ENCODE peak calls at places on chromosome 18, in ten cellular contexts. One of them, this sample, is unnamed.

GRCh38 chr18:6557470-6558245 is 142.9 kb upstream of the L3MBTL4 start:
- DNase-seq in keratinocyte: no peak
- DNase-seq in RWPE2: no peak
- DNase-seq in thoracic aorta: no peak
- DNase-seq in HCT116: no peak
- DNase-seq in sigmoid colon: no peak
- DNase-seq in cardiac muscle cell: no peak
- DNase-seq in dorsolateral prefrontal cortex: no peak
- DNase-seq in astrocyte of the spinal cord: no peak
- DNase-seq in PC-3: no peak
- DNase-seq in this sample: peak; percentile 51

GRCh38 chr18:79772865-79773696 is 24.7 kb upstream of the KCNG2 start:
- DNase-seq in cardiac muscle cell: no peak
- DNase-seq in dorsolateral prefrontal cortex: no peak
- DNase-seq in HCT116: no peak
- DNase-seq in keratinocyte: no peak
- DNase-seq in thoracic aorta: no peak
- DNase-seq in RWPE2: peak; percentile 28
- DNase-seq in sigmoid colon: peak; percentile 38
- DNase-seq in astrocyte of the spinal cord: no peak
- DNase-seq in PC-3: no peak
- DNase-seq in this sample: no peak

GRCh38 chr18:7414459-7414858 is 152.7 kb upstream of the PTPRM start:
- DNase-seq in thoracic aorta: no peak
- DNase-seq in astrocyte of the spinal cord: no peak
- DNase-seq in HCT116: no peak
- DNase-seq in cardiac muscle cell: no peak
- DNase-seq in PC-3: no peak
- DNase-seq in keratinocyte: peak; percentile 46
- DNase-seq in dorsolateral prefrontal cortex: no peak
- DNase-seq in RWPE2: no peak
- DNase-seq in sigmoid colon: peak; percentile 76
- DNase-seq in this sample: no peak

GRCh38 chr18:62611395-62612241 is 88.8 kb downstream of the ZCCHC2 start:
- DNase-seq in thoracic aorta: no peak
- DNase-seq in dorsolateral prefrontal cortex: no peak
- DNase-seq in keratinocyte: no peak
- DNase-seq in cardiac muscle cell: no peak
- DNase-seq in sigmoid colon: no peak
- DNase-seq in HCT116: no peak
- DNase-seq in PC-3: no peak
- DNase-seq in RWPE2: no peak
- DNase-seq in astrocyte of the spinal cord: peak; percentile 1
- DNase-seq in this sample: no peak

GRCh38 chr18:44673256-44673950 is 7.3 kb upstream of the SETBP1 start:
- DNase-seq in thoracic aorta: no peak
- DNase-seq in sigmoid colon: no peak
- DNase-seq in astrocyte of the spinal cord: no peak
- DNase-seq in dorsolateral prefrontal cortex: no peak
- DNase-seq in HCT116: no peak
- DNase-seq in RWPE2: no peak
- DNase-seq in PC-3: no peak
- DNase-seq in cardiac muscle cell: no peak
- DNase-seq in keratinocyte: no peak
- DNase-seq in this sample: no peak

GRCh38 chr18:24530630-24531111 is 70.2 kb downstream of the HRH4 start:
- DNase-seq in thoracic aorta: no peak
- DNase-seq in cardiac muscle cell: no peak
- DNase-seq in RWPE2: no peak
- DNase-seq in HCT116: peak; percentile 42
- DNase-seq in sigmoid colon: no peak
- DNase-seq in PC-3: peak; percentile 54
- DNase-seq in keratinocyte: no peak
- DNase-seq in dorsolateral prefrontal cortex: no peak
- DNase-seq in astrocyte of the spinal cord: peak; percentile 13
- DNase-seq in this sample: no peak

GRCh38 chr18:32764611-32765244 is 8.1 kb downstream of the KLHL14 start:
- DNase-seq in PC-3: no peak
- DNase-seq in dorsolateral prefrontal cortex: no peak
- DNase-seq in thoracic aorta: no peak
- DNase-seq in sigmoid colon: no peak
- DNase-seq in astrocyte of the spinal cord: no peak
- DNase-seq in cardiac muscle cell: no peak
- DNase-seq in HCT116: no peak
- DNase-seq in keratinocyte: no peak
- DNase-seq in RWPE2: no peak
- DNase-seq in this sample: no peak

GRCh38 chr18:42030586-42031182 is 75.7 kb downstream of the PIK3C3 start:
- DNase-seq in astrocyte of the spinal cord: peak; percentile 18
- DNase-seq in thoracic aorta: no peak
- DNase-seq in HCT116: no peak
- DNase-seq in dorsolateral prefrontal cortex: no peak
- DNase-seq in sigmoid colon: no peak
- DNase-seq in cardiac muscle cell: peak; percentile 61
- DNase-seq in RWPE2: no peak
- DNase-seq in PC-3: peak; percentile 27
- DNase-seq in keratinocyte: no peak
- DNase-seq in this sample: peak; percentile 16

GRCh38 chr18:60372598-60372997 is at the start of gene MC4R:
- DNase-seq in sigmoid colon: no peak
- DNase-seq in HCT116: peak; percentile 48
- DNase-seq in PC-3: peak; percentile 46
- DNase-seq in RWPE2: no peak
- DNase-seq in keratinocyte: no peak
- DNase-seq in cardiac muscle cell: peak; percentile 89
- DNase-seq in astrocyte of the spinal cord: peak; percentile 86
- DNase-seq in thoracic aorta: no peak
- DNase-seq in dorsolateral prefrontal cortex: peak; percentile 45
- DNase-seq in this sample: no peak

GRCh38 chr18:62880673-62881364 is 165.5 kb downstream of the PHLPP1 start:
- DNase-seq in sigmoid colon: no peak
- DNase-seq in HCT116: no peak
- DNase-seq in RWPE2: no peak
- DNase-seq in PC-3: no peak
- DNase-seq in dorsolateral prefrontal cortex: no peak
- DNase-seq in astrocyte of the spinal cord: no peak
- DNase-seq in cardiac muscle cell: no peak
- DNase-seq in thoracic aorta: no peak
- DNase-seq in keratinocyte: no peak
- DNase-seq in this sample: no peak

GRCh38 chr18:41504316-41504715 is 450.7 kb upstream of the PIK3C3 start:
- DNase-seq in cardiac muscle cell: no peak
- DNase-seq in astrocyte of the spinal cord: no peak
- DNase-seq in dorsolateral prefrontal cortex: no peak
- DNase-seq in keratinocyte: no peak
- DNase-seq in sigmoid colon: no peak
- DNase-seq in RWPE2: no peak
- DNase-seq in PC-3: peak; percentile 64
- DNase-seq in HCT116: no peak
- DNase-seq in thoracic aorta: no peak
- DNase-seq in this sample: no peak

GRCh38 chr18:24026457-24026856 is 11.9 kb downstream of the TTC39C start:
- DNase-seq in astrocyte of the spinal cord: no peak
- DNase-seq in HCT116: no peak
- DNase-seq in thoracic aorta: no peak
- DNase-seq in PC-3: peak; percentile 49
- DNase-seq in sigmoid colon: no peak
- DNase-seq in cardiac muscle cell: no peak
- DNase-seq in RWPE2: no peak
- DNase-seq in dorsolateral prefrontal cortex: no peak
- DNase-seq in keratinocyte: no peak
- DNase-seq in this sample: no peak

GRCh38 chr18:74996055-74996454 is 212.9 kb downstream of the PTGR3 start:
- DNase-seq in sigmoid colon: no peak
- DNase-seq in astrocyte of the spinal cord: no peak
- DNase-seq in dorsolateral prefrontal cortex: no peak
- DNase-seq in keratinocyte: no peak
- DNase-seq in PC-3: no peak
- DNase-seq in RWPE2: no peak
- DNase-seq in thoracic aorta: no peak
- DNase-seq in cardiac muscle cell: no peak
- DNase-seq in HCT116: no peak
- DNase-seq in this sample: no peak

GRCh38 chr18:68724021-68724420 is 9.1 kb upstream of the TMX3 start:
- DNase-seq in sigmoid colon: no peak
- DNase-seq in astrocyte of the spinal cord: no peak
- DNase-seq in PC-3: no peak
- DNase-seq in HCT116: no peak
- DNase-seq in thoracic aorta: no peak
- DNase-seq in cardiac muscle cell: no peak
- DNase-seq in RWPE2: no peak
- DNase-seq in keratinocyte: no peak
- DNase-seq in dorsolateral prefrontal cortex: no peak
- DNase-seq in this sample: no peak

GRCh38 chr18:78724214-78724834 is 255.3 kb upstream of the SALL3 start:
- DNase-seq in RWPE2: no peak
- DNase-seq in thoracic aorta: no peak
- DNase-seq in HCT116: no peak
- DNase-seq in astrocyte of the spinal cord: no peak
- DNase-seq in sigmoid colon: peak; percentile 22
- DNase-seq in keratinocyte: no peak
- DNase-seq in cardiac muscle cell: no peak
- DNase-seq in dorsolateral prefrontal cortex: peak; percentile 16
- DNase-seq in PC-3: no peak
- DNase-seq in this sample: no peak

DNA sequence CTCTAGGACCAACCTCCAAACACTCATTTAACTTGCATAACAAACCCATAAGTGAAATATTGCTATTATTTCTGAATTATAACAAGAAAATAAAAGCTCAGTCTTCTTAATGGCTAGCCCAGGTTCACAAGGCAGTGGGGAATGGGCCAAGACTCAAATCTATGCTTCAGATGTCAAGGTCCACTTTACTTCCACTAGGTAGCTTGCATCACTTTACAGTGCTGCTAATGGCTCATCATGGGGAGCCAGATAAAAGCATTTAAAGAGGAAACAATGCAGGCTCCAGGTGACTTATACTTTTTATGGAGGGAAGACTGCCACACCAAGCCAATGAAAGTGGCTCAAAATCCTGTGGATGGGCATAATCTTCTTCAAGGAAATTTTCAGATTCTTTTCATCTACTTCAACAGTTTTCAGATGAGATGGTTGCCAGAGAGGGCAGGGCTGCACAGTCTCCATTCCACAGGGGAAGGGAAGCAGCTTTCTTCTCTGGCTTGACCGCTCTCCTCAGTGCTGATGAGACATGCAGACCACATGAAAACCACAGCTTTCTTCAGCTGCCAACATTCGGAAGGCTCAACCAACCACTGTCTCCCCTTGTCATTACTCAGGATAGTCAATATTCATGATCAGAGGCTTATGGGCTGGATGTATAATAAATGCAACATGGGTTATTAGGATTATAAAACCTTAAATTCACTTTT is 361.9 kb upstream of the MEX3C start:
- DNase-seq in astrocyte of the spinal cord: peak; percentile 26
- DNase-seq in sigmoid colon: no peak
- DNase-seq in keratinocyte: no peak
- DNase-seq in dorsolateral prefrontal cortex: no peak
- DNase-seq in cardiac muscle cell: no peak
- DNase-seq in RWPE2: no peak
- DNase-seq in thoracic aorta: no peak
- DNase-seq in HCT116: no peak
- DNase-seq in PC-3: no peak
- DNase-seq in this sample: no peak
- H3K4me3 ChIP-seq in astrocyte of the spinal cord: no peak overlapping the region
- H3K4me3 ChIP-seq in sigmoid colon: no peak overlapping the region
- H3K4me3 ChIP-seq in keratinocyte: no peak overlapping the region
- H3K4me3 ChIP-seq in dorsolateral prefrontal cortex: no peak overlapping the region
- H3K4me3 ChIP-seq in cardiac muscle cell: no peak overlapping the region
- H3K4me3 ChIP-seq in RWPE2: no peak overlapping the region
- H3K4me3 ChIP-seq in thoracic aorta: no peak overlapping the region
- H3K4me3 ChIP-seq in HCT116: no peak overlapping the region
- H3K4me3 ChIP-seq in PC-3: no peak overlapping the region
- H3K4me3 ChIP-seq in this sample: no peak overlapping the region

GRCh38 chr18:54267688-54268087 is 1.6 kb upstream of the POLI start:
- DNase-seq in dorsolateral prefrontal cortex: no peak
- DNase-seq in keratinocyte: no peak
- DNase-seq in HCT116: no peak
- DNase-seq in PC-3: no peak
- DNase-seq in sigmoid colon: no peak
- DNase-seq in cardiac muscle cell: no peak
- DNase-seq in RWPE2: no peak
- DNase-seq in astrocyte of the spinal cord: no peak
- DNase-seq in thoracic aorta: no peak
- DNase-seq in this sample: no peak

GRCh38 chr18:54269924-54270844 is 867 bp downstream of the POLI start:
- DNase-seq in HCT116: peak; percentile 68
- DNase-seq in PC-3: peak; percentile 67
- DNase-seq in dorsolateral prefrontal cortex: no peak
- DNase-seq in astrocyte of the spinal cord: peak; percentile 47
- DNase-seq in RWPE2: no peak
- DNase-seq in thoracic aorta: peak; percentile 23
- DNase-seq in cardiac muscle cell: peak; percentile 19
- DNase-seq in sigmoid colon: peak; percentile 80
- DNase-seq in keratinocyte: no peak
- DNase-seq in this sample: no peak
- TF ChIP-seq CTCF in HCT116: peak; percentile 58
- TF ChIP-seq CTCF in PC-3: peak; percentile 67
- TF ChIP-seq CTCF in dorsolateral prefrontal cortex: peak; percentile 36
- TF ChIP-seq CTCF in astrocyte of the spinal cord: peak; percentile 49
- TF ChIP-seq CTCF in RWPE2: peak; percentile 73
- TF ChIP-seq CTCF in thoracic aorta: peak; percentile 49
- TF ChIP-seq CTCF in cardiac muscle cell: peak; percentile 55
- TF ChIP-seq CTCF in sigmoid colon: no peak
- TF ChIP-seq CTCF in keratinocyte: peak; percentile 37
- TF ChIP-seq CTCF in this sample: no peak

GRCh38 chr18:57780318-57781127 is 22.6 kb downstream of the ATP8B1 start:
- DNase-seq in keratinocyte: no peak
- DNase-seq in PC-3: peak; percentile 82
- DNase-seq in astrocyte of the spinal cord: peak; percentile 95
- DNase-seq in RWPE2: no peak
- DNase-seq in dorsolateral prefrontal cortex: no peak
- DNase-seq in sigmoid colon: no peak
- DNase-seq in cardiac muscle cell: no peak
- DNase-seq in thoracic aorta: no peak
- DNase-seq in HCT116: no peak
- DNase-seq in this sample: no peak
- H3K4me3 ChIP-seq in keratinocyte: no peak overlapping the region
- H3K4me3 ChIP-seq in PC-3: no peak overlapping the region
- H3K4me3 ChIP-seq in astrocyte of the spinal cord: no peak overlapping the region
- H3K4me3 ChIP-seq in RWPE2: no peak overlapping the region
- H3K4me3 ChIP-seq in dorsolateral prefrontal cortex: no peak overlapping the region
- H3K4me3 ChIP-seq in sigmoid colon: no peak overlapping the region
- H3K4me3 ChIP-seq in cardiac muscle cell: no peak overlapping the region
- H3K4me3 ChIP-seq in thoracic aorta: peak overlapping the region; percentile 51
- H3K4me3 ChIP-seq in HCT116: no peak overlapping the region
- H3K4me3 ChIP-seq in this sample: no peak overlapping the region

DNA sequence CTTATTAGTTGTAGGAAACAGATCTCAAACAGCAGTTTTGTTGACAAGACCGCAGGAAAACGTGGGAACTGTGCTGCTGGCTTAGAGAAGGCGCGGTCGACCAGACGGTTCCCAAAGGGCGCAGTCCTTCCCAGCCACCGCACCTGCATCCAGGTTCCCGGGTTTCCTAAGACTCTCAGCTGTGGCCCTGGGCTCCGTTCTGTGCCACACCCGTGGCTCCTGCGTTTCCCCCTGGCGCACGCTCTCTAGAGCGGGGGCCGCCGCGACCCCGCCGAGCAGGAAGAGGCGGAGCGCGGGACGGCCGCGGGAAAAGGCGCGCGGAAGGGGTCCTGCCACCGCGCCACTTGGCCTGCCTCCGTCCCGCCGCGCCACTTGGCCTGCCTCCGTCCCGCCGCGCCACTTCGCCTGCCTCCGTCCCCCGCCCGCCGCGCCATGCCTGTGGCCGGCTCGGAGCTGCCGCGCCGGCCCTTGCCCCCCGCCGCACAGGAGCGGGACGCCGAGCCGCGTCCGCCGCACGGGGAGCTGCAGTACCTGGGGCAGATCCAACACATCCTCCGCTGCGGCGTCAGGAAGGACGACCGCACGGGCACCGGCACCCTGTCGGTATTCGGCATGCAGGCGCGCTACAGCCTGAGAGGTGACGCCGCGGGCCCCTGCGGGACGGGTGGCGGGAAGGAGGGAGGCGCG is at the start of gene TYMS:
- DNase-seq in HCT116: peak; percentile 63
- DNase-seq in cardiac muscle cell: peak; percentile 79
- DNase-seq in RWPE2: peak; percentile 72
- DNase-seq in keratinocyte: no peak
- DNase-seq in thoracic aorta: no peak
- DNase-seq in sigmoid colon: no peak
- DNase-seq in PC-3: peak; percentile 84
- DNase-seq in astrocyte of the spinal cord: peak; percentile 48
- DNase-seq in dorsolateral prefrontal cortex: no peak
- DNase-seq in this sample: peak; percentile 88
- TF ChIP-seq CTCF in HCT116: no peak
- TF ChIP-seq CTCF in cardiac muscle cell: no peak
- TF ChIP-seq CTCF in RWPE2: peak; percentile 20
- TF ChIP-seq CTCF in keratinocyte: peak; percentile 27
- TF ChIP-seq CTCF in thoracic aorta: no peak
- TF ChIP-seq CTCF in sigmoid colon: no peak
- TF ChIP-seq CTCF in PC-3: no peak
- TF ChIP-seq CTCF in astrocyte of the spinal cord: peak; percentile 11
- TF ChIP-seq CTCF in dorsolateral prefrontal cortex: no peak
- TF ChIP-seq CTCF in this sample: no peak